ENCODE peak calls at places on chromosomes 7 and 10, in four cellular contexts. One of them, this sample, is unnamed.

GRCh38 chr10:12726971-12727831 is 274.3 kb downstream of the CCDC3 start:
- DNase-seq in HL-60: no peak
- DNase-seq in K562: no peak
- DNase-seq in GM12878: no peak
- DNase-seq in this sample: no peak

GRCh38 chr7:100132697-100133137 is 6.0 kb downstream of the MBLAC1 start:
- DNase-seq in HL-60: peak
- DNase-seq in GM12878: no peak
- DNase-seq in K562: peak
- DNase-seq in this sample: no peak

GRCh38 chr10:53836638-53837037 is 964.4 kb downstream of the PCDH15 start:
- DNase-seq in GM12878: no peak
- DNase-seq in HL-60: no peak
- DNase-seq in K562: no peak
- DNase-seq in this sample: no peak

GRCh38 chr10:2476236-2476814 is 591.0 kb upstream of the PFKP start:
- DNase-seq in HL-60: no peak
- DNase-seq in GM12878: no peak
- DNase-seq in K562: no peak
- DNase-seq in this sample: no peak

GRCh38 chr7:6416516-6417145 is 31.1 kb downstream of the DAGLB start:
- DNase-seq in HL-60: no peak
- DNase-seq in GM12878: no peak
- DNase-seq in K562: peak
- DNase-seq in this sample: no peak

GRCh38 chr7:25732771-25733217 is 419.2 kb upstream of the NFE2L3 start:
- DNase-seq in K562: no peak
- DNase-seq in HL-60: no peak
- DNase-seq in GM12878: no peak
- DNase-seq in this sample: no peak

GRCh38 chr10:118800920-118801319 is 46.1 kb upstream of the CACUL1 start:
- DNase-seq in HL-60: peak
- DNase-seq in K562: peak
- DNase-seq in GM12878: no peak
- DNase-seq in this sample: no peak

GRCh38 chr7:139043823-139044812 is 8.3 kb upstream of the ZC3HAV1L start:
- DNase-seq in HL-60: peak
- DNase-seq in GM12878: no peak
- DNase-seq in K562: peak
- DNase-seq in this sample: no peak

GRCh38 chr7:74467876-74468275 is 14.2 kb downstream of the GTF2IRD1 start:
- DNase-seq in GM12878: no peak
- DNase-seq in HL-60: no peak
- DNase-seq in K562: no peak
- DNase-seq in this sample: no peak

GRCh38 chr7:133310232-133310852 is 57.5 kb downstream of the EXOC4 start:
- DNase-seq in HL-60: no peak
- DNase-seq in K562: no peak
- DNase-seq in GM12878: no peak
- DNase-seq in this sample: no peak

GRCh38 chr7:39644170-39644569 is 20.8 kb downstream of the RALA start:
- DNase-seq in K562: no peak
- DNase-seq in GM12878: no peak
- DNase-seq in HL-60: no peak
- DNase-seq in this sample: no peak

GRCh38 chr10:8245131-8246117 is 190.9 kb downstream of the GATA3 start:
- DNase-seq in GM12878: no peak
- DNase-seq in HL-60: no peak
- DNase-seq in K562: no peak
- DNase-seq in this sample: no peak

GRCh38 chr10:103487396-103487708 is 6.2 kb upstream of the NEURL1 start:
- DNase-seq in HL-60: no peak
- DNase-seq in GM12878: no peak
- DNase-seq in K562: no peak
- DNase-seq in this sample: no peak

GRCh38 chr7:117818241-117818640 is 55.0 kb downstream of the CTTNBP2 start:
- DNase-seq in K562: no peak
- DNase-seq in GM12878: no peak
- DNase-seq in HL-60: no peak
- DNase-seq in this sample: no peak

GRCh38 chr10:118911361-118911760 is 118.2 kb upstream of the NANOS1 start:
- DNase-seq in GM12878: no peak
- DNase-seq in HL-60: no peak
- DNase-seq in K562: no peak
- DNase-seq in this sample: no peak

GRCh38 chr10:79259834-79260233 is 87.4 kb upstream of the PPIF start:
- DNase-seq in HL-60: no peak
- DNase-seq in GM12878: no peak
- DNase-seq in K562: no peak
- DNase-seq in this sample: no peak

GRCh38 chr10:122494833-122495232 is 33.5 kb downstream of the HTRA1 start:
- DNase-seq in HL-60: no peak
- DNase-seq in K562: no peak
- DNase-seq in GM12878: no peak
- DNase-seq in this sample: no peak

GRCh38 chr7:831596-832291 is 532 bp upstream of the SUN1 start:
- DNase-seq in K562: peak
- DNase-seq in GM12878: peak
- DNase-seq in HL-60: no peak
- DNase-seq in this sample: peak

GRCh38 chr7:148664319-148664718 is 34.4 kb upstream of the CUL1 start:
- DNase-seq in K562: no peak
- DNase-seq in GM12878: no peak
- DNase-seq in HL-60: no peak
- DNase-seq in this sample: no peak

GRCh38 chr7:28075674-28076358 is 104.8 kb downstream of the JAZF1 start:
- DNase-seq in GM12878: no peak
- DNase-seq in K562: no peak
- DNase-seq in HL-60: no peak
- DNase-seq in this sample: no peak

GRCh38 chr10:17742918-17743317 is 9.1 kb upstream of the TMEM236 start:
- DNase-seq in HL-60: peak
- DNase-seq in K562: peak
- DNase-seq in GM12878: no peak
- DNase-seq in this sample: no peak

GRCh38 chr10:20922461-20922860 is 25.4 kb upstream of the NEBL start:
- DNase-seq in K562: no peak
- DNase-seq in GM12878: no peak
- DNase-seq in HL-60: no peak
- DNase-seq in this sample: no peak

GRCh38 chr7:130433336-130433735 is 7.5 kb downstream of the CEP41 start:
- DNase-seq in K562: no peak
- DNase-seq in GM12878: no peak
- DNase-seq in HL-60: no peak
- DNase-seq in this sample: no peak

GRCh38 chr10:101814466-101815041 is 3.7 kb downstream of the OGA start:
- DNase-seq in HL-60: no peak
- DNase-seq in GM12878: no peak
- DNase-seq in K562: no peak
- DNase-seq in this sample: no peak

GRCh38 chr10:97731346-97732051 is 5.4 kb upstream of the ZFYVE27 start:
- DNase-seq in GM12878: no peak
- DNase-seq in HL-60: peak
- DNase-seq in K562: peak
- DNase-seq in this sample: no peak

GRCh38 chr10:94725871-94726270 is 36.6 kb upstream of the CYP2C19 start:
- DNase-seq in GM12878: no peak
- DNase-seq in HL-60: no peak
- DNase-seq in K562: no peak
- DNase-seq in this sample: no peak

GRCh38 chr10:120017731-120018130 is 125.2 kb downstream of the SEC23IP start:
- DNase-seq in HL-60: no peak
- DNase-seq in K562: no peak
- DNase-seq in GM12878: no peak
- DNase-seq in this sample: no peak

GRCh38 chr10:13100349-13101294 is 659 bp downstream of the OPTN start:
- DNase-seq in GM12878: no peak
- DNase-seq in HL-60: no peak
- DNase-seq in K562: peak
- DNase-seq in this sample: no peak

GRCh38 chr10:6348091-6348862 is 145.5 kb downstream of the PFKFB3 start:
- DNase-seq in K562: no peak
- DNase-seq in GM12878: peak
- DNase-seq in HL-60: peak
- DNase-seq in this sample: peak

GRCh38 chr7:151742713-151743480 is 134.0 kb downstream of the PRKAG2 start:
- DNase-seq in HL-60: no peak
- DNase-seq in GM12878: no peak
- DNase-seq in K562: no peak
- DNase-seq in this sample: no peak

GRCh38 chr10:98486421-98486820 is 39.7 kb upstream of the HPS1 start:
- DNase-seq in HL-60: no peak
- DNase-seq in K562: no peak
- DNase-seq in GM12878: no peak
- DNase-seq in this sample: no peak

DNA sequence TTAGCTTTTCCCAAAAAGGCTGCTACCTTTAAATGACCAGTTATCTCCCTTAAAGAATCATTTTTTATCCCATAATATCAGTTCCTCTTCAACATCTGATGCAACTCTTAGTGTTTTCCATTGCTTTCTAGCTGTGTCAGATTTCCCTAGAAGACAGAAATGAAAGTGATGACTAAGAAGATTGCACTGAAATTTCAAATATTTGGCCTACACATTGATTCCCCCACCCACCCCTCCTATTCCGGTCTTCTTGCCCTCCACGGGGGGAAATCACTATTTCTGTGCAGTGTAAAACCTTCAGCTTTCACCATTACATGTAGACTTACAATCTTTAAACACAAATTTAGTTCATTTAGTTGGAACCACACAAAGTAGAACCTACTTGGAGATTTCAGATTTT is 63.7 kb upstream of the IL6 start:
- DNase-seq in K562: no peak
- DNase-seq in GM12878: no peak
- DNase-seq in HL-60: no peak
- DNase-seq in this sample: no peak
- TF ChIP-seq SPI1 in K562: no peak
- TF ChIP-seq SPI1 in GM12878: no peak
- TF ChIP-seq SPI1 in HL-60: no peak
- TF ChIP-seq SPI1 in this sample: peak

GRCh38 chr10:11568578-11568977 is 42.9 kb downstream of the USP6NL start:
- DNase-seq in GM12878: no peak
- DNase-seq in K562: no peak
- DNase-seq in HL-60: no peak
- DNase-seq in this sample: no peak

GRCh38 chr10:11560076-11560709 is 51.3 kb downstream of the USP6NL start:
- DNase-seq in HL-60: peak
- DNase-seq in GM12878: peak
- DNase-seq in K562: no peak
- DNase-seq in this sample: no peak

GRCh38 chr10:11557967-11558366 is 53.5 kb downstream of the USP6NL start:
- DNase-seq in K562: no peak
- DNase-seq in HL-60: no peak
- DNase-seq in GM12878: no peak
- DNase-seq in this sample: no peak

GRCh38 chr10:11562888-11563287 is 48.6 kb downstream of the USP6NL start:
- DNase-seq in K562: no peak
- DNase-seq in HL-60: no peak
- DNase-seq in GM12878: no peak
- DNase-seq in this sample: no peak

DNA sequence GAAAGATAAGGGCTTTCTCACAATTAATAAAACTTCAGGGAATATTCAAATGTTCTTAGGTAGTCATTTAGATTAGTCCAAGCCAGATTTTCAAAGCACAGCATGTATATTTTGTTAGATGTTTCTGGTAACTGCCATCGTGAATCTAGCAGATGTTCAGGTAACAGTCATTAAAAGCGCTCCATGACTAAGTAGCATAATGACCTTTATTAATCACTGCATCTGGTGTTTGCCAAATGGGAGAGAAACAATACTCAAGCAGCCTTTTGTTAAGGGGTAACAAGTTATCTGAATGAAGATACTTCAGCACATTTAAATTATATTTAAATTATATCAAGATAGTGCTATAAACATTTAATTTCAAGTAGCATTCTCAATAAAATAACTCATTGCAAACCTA is 47.5 kb downstream of the USP6NL start:
- DNase-seq in K562: no peak
- DNase-seq in GM12878: no peak
- DNase-seq in HL-60: no peak
- DNase-seq in this sample: no peak
- TF ChIP-seq SPI1 in K562: no peak
- TF ChIP-seq SPI1 in GM12878: no peak
- TF ChIP-seq SPI1 in HL-60: no peak
- TF ChIP-seq SPI1 in this sample: no peak

GRCh38 chr10:52440612-52441285 is 126.7 kb downstream of the DKK1 start:
- DNase-seq in K562: no peak
- DNase-seq in GM12878: no peak
- DNase-seq in HL-60: no peak
- DNase-seq in this sample: no peak

GRCh38 chr10:52434734-52435133 is 120.7 kb downstream of the DKK1 start:
- DNase-seq in HL-60: no peak
- DNase-seq in K562: no peak
- DNase-seq in GM12878: no peak
- DNase-seq in this sample: no peak

GRCh38 chr10:52438119-52438518 is 124.0 kb downstream of the DKK1 start:
- DNase-seq in HL-60: no peak
- DNase-seq in GM12878: no peak
- DNase-seq in K562: no peak
- DNase-seq in this sample: no peak

GRCh38 chr10:52437205-52437646 is 123.1 kb downstream of the DKK1 start:
- DNase-seq in HL-60: no peak
- DNase-seq in GM12878: peak
- DNase-seq in K562: no peak
- DNase-seq in this sample: no peak

DNA sequence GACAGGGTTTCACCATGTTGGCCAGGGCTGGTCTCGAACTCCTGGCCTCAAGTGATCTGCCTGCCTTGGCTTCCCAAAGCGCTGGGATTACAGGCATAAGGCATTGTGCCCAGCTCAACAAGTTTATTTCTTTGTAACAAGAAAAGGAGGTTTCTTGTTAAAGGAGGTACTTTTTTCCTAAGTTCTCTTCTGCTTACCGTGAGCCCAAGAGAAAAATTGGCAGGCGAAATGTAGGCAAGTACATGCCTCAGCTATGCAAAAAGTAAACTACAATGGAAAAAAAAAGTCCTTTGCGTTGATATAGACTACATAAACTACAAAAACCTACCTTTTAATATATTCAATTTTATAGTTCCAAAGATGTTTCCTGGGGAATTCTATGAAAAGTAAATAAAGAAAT is 122.6 kb downstream of the DKK1 start:
- DNase-seq in HL-60: no peak
- DNase-seq in K562: no peak
- DNase-seq in GM12878: no peak
- DNase-seq in this sample: no peak
- TF ChIP-seq SPI1 in HL-60: no peak
- TF ChIP-seq SPI1 in K562: no peak
- TF ChIP-seq SPI1 in GM12878: no peak
- TF ChIP-seq SPI1 in this sample: no peak

GRCh38 chr10:89090760-89091455 is 100.3 kb downstream of the FAS start:
- DNase-seq in HL-60: no peak
- DNase-seq in K562: no peak
- DNase-seq in GM12878: no peak
- DNase-seq in this sample: no peak
- TF ChIP-seq SPI1 in HL-60: no peak
- TF ChIP-seq SPI1 in K562: no peak
- TF ChIP-seq SPI1 in GM12878: no peak
- TF ChIP-seq SPI1 in this sample: no peak

This sample was measured in GM12891.